ENCODE peak calls at places on chromosomes 3 and 15, in five cellular contexts. One of them, this sample, is unnamed. For H3K36me3 and H3K9me3, the result is how much of the 10 kb centered on the place peaks cover.

GRCh38 chr15:92907229-92907628 is 7.1 kb downstream of the CHD2 start:
- DNase-seq in neural progenitor cell: no peak
- DNase-seq in A673: no peak
- DNase-seq in PC-3: no peak
- DNase-seq in trophoblast cell: no peak
- DNase-seq in this sample: no peak

GRCh38 chr3:57709559-57709958 is 16.7 kb upstream of the DENND6A start:
- DNase-seq in PC-3: peak
- DNase-seq in neural progenitor cell: no peak
- DNase-seq in A673: peak
- DNase-seq in trophoblast cell: no peak
- DNase-seq in this sample: no peak

GRCh38 chr3:25403890-25404460 is 24.1 kb upstream of the RARB start:
- DNase-seq in A673: no peak
- DNase-seq in PC-3: no peak
- DNase-seq in trophoblast cell: no peak
- DNase-seq in neural progenitor cell: no peak
- DNase-seq in this sample: no peak

GRCh38 chr15:51647128-51647562 is 24.6 kb upstream of the DMXL2 start:
- DNase-seq in PC-3: peak
- DNase-seq in A673: peak
- DNase-seq in trophoblast cell: no peak
- DNase-seq in neural progenitor cell: no peak
- DNase-seq in this sample: peak

GRCh38 chr3:123202451-123202850 is 708 bp downstream of the SEC22A start:
- DNase-seq in A673: peak
- DNase-seq in PC-3: peak
- DNase-seq in neural progenitor cell: peak
- DNase-seq in trophoblast cell: no peak
- DNase-seq in this sample: peak

GRCh38 chr3:127182848-127183714 is 9.8 kb upstream of the PRR23E start:
- DNase-seq in A673: no peak
- DNase-seq in trophoblast cell: no peak
- DNase-seq in PC-3: peak
- DNase-seq in neural progenitor cell: peak
- DNase-seq in this sample: no peak

GRCh38 chr3:120450914-120451669 is at the start of gene FSTL1:
- DNase-seq in PC-3: peak
- DNase-seq in neural progenitor cell: peak
- DNase-seq in trophoblast cell: no peak
- DNase-seq in A673: peak
- DNase-seq in this sample: no peak

GRCh38 chr3:57544181-57545125 is at the start of gene DNAH12:
- DNase-seq in trophoblast cell: peak
- DNase-seq in neural progenitor cell: peak
- DNase-seq in PC-3: peak
- DNase-seq in A673: peak
- DNase-seq in this sample: peak

GRCh38 chr3:58657036-58657435 is 9.5 kb downstream of the FAM3D start:
- DNase-seq in trophoblast cell: no peak
- DNase-seq in neural progenitor cell: no peak
- DNase-seq in A673: no peak
- DNase-seq in PC-3: no peak
- DNase-seq in this sample: no peak

GRCh38 chr3:62101488-62101887 is 271.9 kb downstream of the FEZF2 start:
- DNase-seq in A673: no peak
- DNase-seq in neural progenitor cell: no peak
- DNase-seq in PC-3: no peak
- DNase-seq in trophoblast cell: no peak
- DNase-seq in this sample: no peak

GRCh38 chr15:45200799-45201556 is 13.2 kb upstream of the SHF start:
- DNase-seq in neural progenitor cell: peak
- DNase-seq in PC-3: peak
- DNase-seq in A673: peak
- DNase-seq in trophoblast cell: peak
- DNase-seq in this sample: peak

GRCh38 chr3:49476563-49476962 is 6.5 kb downstream of the DAG1 start:
- DNase-seq in PC-3: peak
- DNase-seq in A673: no peak
- DNase-seq in trophoblast cell: no peak
- DNase-seq in neural progenitor cell: no peak
- DNase-seq in this sample: no peak

GRCh38 chr15:76163429-76164020 is 103.7 kb downstream of the TMEM266 start:
- DNase-seq in PC-3: no peak
- DNase-seq in A673: no peak
- DNase-seq in neural progenitor cell: no peak
- DNase-seq in trophoblast cell: peak
- DNase-seq in this sample: no peak

GRCh38 chr3:34056951-34057390 is 258.5 kb downstream of the PDCD6IP start:
- DNase-seq in trophoblast cell: no peak
- DNase-seq in PC-3: no peak
- DNase-seq in neural progenitor cell: no peak
- DNase-seq in A673: no peak
- DNase-seq in this sample: peak

GRCh38 chr3:129047553-129047839 is 13.1 kb upstream of the GP9 start:
- DNase-seq in neural progenitor cell: no peak
- DNase-seq in trophoblast cell: no peak
- DNase-seq in PC-3: no peak
- DNase-seq in A673: no peak
- DNase-seq in this sample: no peak

GRCh38 chr3:98557324-98558010 is 25.7 kb downstream of the GPR15 start:
- DNase-seq in PC-3: no peak
- DNase-seq in trophoblast cell: no peak
- DNase-seq in A673: no peak
- DNase-seq in neural progenitor cell: no peak
- DNase-seq in this sample: no peak

GRCh38 chr3:52774901-52775864 is 2.2 kb upstream of the ITIH1 start:
- DNase-seq in PC-3: no peak
- DNase-seq in trophoblast cell: no peak
- DNase-seq in A673: peak
- DNase-seq in neural progenitor cell: no peak
- DNase-seq in this sample: no peak

GRCh38 chr3:45362768-45363167 is 25.6 kb upstream of the LARS2 start:
- DNase-seq in PC-3: peak
- DNase-seq in A673: no peak
- DNase-seq in neural progenitor cell: no peak
- DNase-seq in trophoblast cell: no peak
- DNase-seq in this sample: no peak

GRCh38 chr3:157330206-157330605 is 106.4 kb upstream of the PTX3 start:
- DNase-seq in A673: no peak
- DNase-seq in neural progenitor cell: no peak
- DNase-seq in trophoblast cell: no peak
- DNase-seq in PC-3: no peak
- DNase-seq in this sample: no peak

GRCh38 chr3:193842029-193842782 is 249.2 kb downstream of the OPA1 start:
- DNase-seq in A673: no peak
- DNase-seq in trophoblast cell: no peak
- DNase-seq in PC-3: no peak
- DNase-seq in neural progenitor cell: no peak
- DNase-seq in this sample: peak

GRCh38 chr3:43180027-43180426 is 74.1 kb upstream of the POMGNT2 start:
- DNase-seq in A673: no peak
- DNase-seq in neural progenitor cell: no peak
- DNase-seq in trophoblast cell: peak
- DNase-seq in PC-3: peak
- DNase-seq in this sample: peak

DNA sequence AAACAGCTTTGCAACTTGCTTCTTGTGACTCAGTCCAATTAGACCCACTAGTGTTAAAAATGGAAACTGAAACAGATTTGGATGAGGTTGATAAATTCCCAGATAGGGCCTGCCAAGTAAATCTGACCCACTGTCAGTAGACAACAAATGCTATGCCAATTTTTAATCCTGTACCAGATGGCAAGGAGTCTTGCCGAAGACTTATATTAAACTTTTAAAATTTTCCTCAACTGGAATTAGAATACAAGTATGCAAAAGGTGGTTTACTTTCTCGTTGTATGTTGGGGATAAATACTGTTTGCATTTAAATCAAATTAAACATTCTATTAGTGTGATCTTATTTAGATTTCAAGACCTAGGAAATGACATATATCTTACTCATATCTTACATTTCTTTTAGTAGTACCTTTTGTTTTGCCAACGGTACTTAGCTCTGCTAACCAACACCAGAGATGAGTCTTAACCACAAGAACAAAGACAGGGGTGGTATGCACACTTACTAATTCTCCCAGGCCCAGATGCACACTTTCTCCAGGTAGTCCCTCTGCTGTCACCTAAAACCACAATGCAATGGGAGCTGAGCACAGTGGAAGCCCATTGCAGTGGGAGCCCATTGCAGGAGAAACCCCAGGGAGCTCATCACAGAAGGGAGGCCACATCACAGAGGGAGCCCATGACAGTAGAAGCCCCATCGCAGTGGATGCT is 77.8 kb downstream of the WWTR1 start:
- DNase-seq in trophoblast cell: no peak
- DNase-seq in A673: no peak
- DNase-seq in neural progenitor cell: no peak
- DNase-seq in PC-3: peak
- DNase-seq in this sample: no peak
- H3K27ac ChIP-seq in trophoblast cell: no peak
- H3K27ac ChIP-seq in A673: peak
- H3K27ac ChIP-seq in neural progenitor cell: no peak
- H3K27ac ChIP-seq in PC-3: peak
- H3K27ac ChIP-seq in this sample: no peak

DNA sequence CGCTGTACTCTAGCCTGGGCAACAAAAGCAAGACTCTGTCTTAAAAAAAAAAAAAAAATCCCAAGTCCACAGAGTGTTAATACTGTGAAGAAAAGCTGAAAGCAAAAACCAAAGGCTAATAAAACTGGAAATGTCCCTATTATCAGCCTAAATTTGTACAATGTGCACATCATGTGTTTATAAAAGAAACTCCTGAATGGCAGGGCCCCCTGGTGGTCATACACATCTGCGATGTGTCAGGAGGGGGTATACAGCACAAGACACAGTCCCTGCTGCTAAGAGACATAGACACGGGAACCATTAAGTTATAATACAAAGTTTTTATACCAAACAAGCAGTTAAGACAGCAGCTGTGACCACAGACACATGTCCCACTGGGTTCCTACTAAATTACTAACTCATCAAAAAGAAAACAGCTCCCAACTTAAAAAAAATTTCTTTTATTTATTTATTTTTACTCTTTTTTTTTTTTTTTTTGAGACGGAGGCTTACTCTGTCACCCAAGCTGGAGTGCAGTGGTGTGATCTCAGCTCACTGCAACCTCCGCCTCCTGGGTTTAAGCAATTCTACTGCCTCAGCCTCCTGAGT is 31.0 kb downstream of the IDH2 start:
- DNase-seq in neural progenitor cell: peak
- DNase-seq in A673: peak
- DNase-seq in trophoblast cell: peak
- DNase-seq in PC-3: peak
- DNase-seq in this sample: peak
- H3K36me3 ChIP-seq in neural progenitor cell: under half
- H3K36me3 ChIP-seq in A673: under half
- H3K36me3 ChIP-seq in trophoblast cell: under half
- H3K36me3 ChIP-seq in PC-3: under half
- H3K36me3 ChIP-seq in this sample: under half

DNA sequence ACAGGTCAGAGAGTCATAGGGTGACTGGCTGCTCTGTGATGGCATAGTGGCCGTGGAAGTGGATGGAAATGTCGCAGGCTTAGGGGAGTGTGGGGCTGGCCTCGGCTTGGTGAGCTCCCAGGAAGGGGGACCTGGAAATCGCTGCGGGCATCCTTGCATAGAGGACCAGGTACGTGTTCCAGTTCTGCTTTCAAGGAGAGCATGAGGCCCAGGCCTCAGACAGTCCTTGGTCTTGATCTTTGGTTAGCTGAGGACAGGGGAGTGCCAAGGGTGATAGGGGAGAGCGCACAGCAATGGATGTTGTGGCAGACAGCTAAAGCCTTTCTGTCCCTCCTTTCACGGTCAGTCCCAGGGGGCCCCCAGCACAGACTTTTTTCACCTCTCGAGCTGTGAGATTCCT is 110.5 kb downstream of the SNRPN start:
- DNase-seq in neural progenitor cell: no peak
- DNase-seq in trophoblast cell: no peak
- DNase-seq in A673: no peak
- DNase-seq in PC-3: no peak
- DNase-seq in this sample: no peak
- H3K9me3 ChIP-seq in neural progenitor cell: under half
- H3K9me3 ChIP-seq in trophoblast cell: half or more
- H3K9me3 ChIP-seq in A673: half or more
- H3K9me3 ChIP-seq in PC-3: half or more
- H3K9me3 ChIP-seq in this sample: under half

GRCh38 chr3:184177331-184177731 is 2.7 kb downstream of the AP2M1 start:
- DNase-seq in neural progenitor cell: peak
- DNase-seq in A673: peak
- DNase-seq in trophoblast cell: no peak
- DNase-seq in PC-3: no peak
- DNase-seq in this sample: no peak

GRCh38 chr3:184177767-184178306 is 3.2 kb downstream of the AP2M1 start:
- DNase-seq in PC-3: no peak
- DNase-seq in trophoblast cell: no peak
- DNase-seq in neural progenitor cell: no peak
- DNase-seq in A673: no peak
- DNase-seq in this sample: no peak

GRCh38 chr3:184176377-184177330 is 2.0 kb downstream of the AP2M1 start:
- DNase-seq in trophoblast cell: peak
- DNase-seq in PC-3: peak
- DNase-seq in neural progenitor cell: peak
- DNase-seq in A673: peak
- DNase-seq in this sample: no peak

GRCh38 chr3:184180165-184180564 is 5.5 kb downstream of the AP2M1 start:
- DNase-seq in A673: no peak
- DNase-seq in neural progenitor cell: no peak
- DNase-seq in PC-3: no peak
- DNase-seq in trophoblast cell: no peak
- DNase-seq in this sample: no peak

GRCh38 chr3:184178522-184179138 is 4.0 kb downstream of the AP2M1 start:
- DNase-seq in PC-3: no peak
- DNase-seq in trophoblast cell: no peak
- DNase-seq in A673: no peak
- DNase-seq in neural progenitor cell: no peak
- DNase-seq in this sample: no peak
- H3K27ac ChIP-seq in PC-3: no peak
- H3K27ac ChIP-seq in trophoblast cell: no peak
- H3K27ac ChIP-seq in A673: no peak
- H3K27ac ChIP-seq in neural progenitor cell: no peak
- H3K27ac ChIP-seq in this sample: no peak